ENCODE peak calls at places on chromosome 6, in nine cellular contexts. X, O, M, V, W, Q, F, C and Y are unnamed samples.

GRCh38 chr6:52333840-52334200 is 28.1 kb upstream of the PAQR8 start:
- DNase-seq in X (no peak), O (no peak), M (no peak), V (no peak), W (no peak), Q (no peak), F (no peak), C (no peak), Y (no peak)

GRCh38 chr6:162442675-162443074 is 284.9 kb downstream of the PRKN start:
- DNase-seq in X (no peak), O (peak; percentile 13), M (peak; percentile 20), V (peak; percentile 28), W (no peak), Q (no peak), F (no peak), C (peak; percentile 6), Y (no peak)

GRCh38 chr6:20153194-20153593 is 59.1 kb downstream of the MBOAT1 start:
- DNase-seq in X (no peak), O (no peak), M (no peak), V (no peak), W (no peak), Q (no peak), F (no peak), C (no peak), Y (no peak)

GRCh38 chr6:123434186-123434585 is 202.6 kb downstream of the TRDN start:
- DNase-seq in X (no peak), O (no peak), M (no peak), V (no peak), W (no peak), Q (no peak), F (no peak), C (no peak), Y (no peak)

GRCh38 chr6:2855061-2855519 is 13.4 kb upstream of the SERPINB1 start:
- DNase-seq in X (no peak), O (no peak), M (no peak), V (no peak), W (no peak), Q (no peak), F (no peak), C (peak; percentile 78), Y (no peak)

GRCh38 chr6:137497722-137498463 is 3.7 kb upstream of the OLIG3 start:
- DNase-seq in X (no peak), O (no peak), M (peak; percentile 42), V (no peak), W (no peak), Q (peak; percentile 37), F (no peak), C (no peak), Y (no peak)

GRCh38 chr6:16712931-16713484 is 48.3 kb downstream of the ATXN1 start:
- DNase-seq in X (no peak), O (peak; percentile 13), M (no peak), V (peak; percentile 74), W (no peak), Q (no peak), F (peak; percentile 75), C (peak; percentile 94), Y (no peak)

GRCh38 chr6:147712841-147713240 is 204.4 kb downstream of the SAMD5 start:
- DNase-seq in X (no peak), O (no peak), M (no peak), V (no peak), W (no peak), Q (no peak), F (no peak), C (no peak), Y (no peak)

GRCh38 chr6:65113581-65113980 is 593.4 kb downstream of the EYS start:
- DNase-seq in X (no peak), O (no peak), M (no peak), V (no peak), W (no peak), Q (no peak), F (no peak), C (peak; percentile 27), Y (no peak)

GRCh38 chr6:85364354-85364753 is 85.5 kb upstream of the NT5E start:
- DNase-seq in X (no peak), O (no peak), M (no peak), V (peak; percentile 36), W (no peak), Q (no peak), F (no peak), C (peak; percentile 15), Y (no peak)

GRCh38 chr6:47383360-47383759 is 73.7 kb upstream of the TNFRSF21 start:
- DNase-seq in X (no peak), O (no peak), M (no peak), V (no peak), W (no peak), Q (no peak), F (no peak), C (no peak), Y (no peak)

GRCh38 chr6:16331328-16332174 is 93.2 kb downstream of the GMPR start:
- DNase-seq in X (peak; percentile 68), O (peak; percentile 86), M (peak; percentile 25), V (peak; percentile 72), W (no peak), Q (peak; percentile 38), F (no peak), C (peak; percentile 87), Y (peak; percentile 71)

GRCh38 chr6:36196049-36196879 is at the start of gene BRPF3:
- DNase-seq in X (peak; percentile 79), O (peak; percentile 86), M (peak; percentile 78), V (peak; percentile 57), W (peak; percentile 58), Q (peak; percentile 80), F (no peak), C (peak; percentile 86), Y (peak; percentile 53)

GRCh38 chr6:8170754-8171153 is 68.4 kb upstream of the EEF1E1 start:
- DNase-seq in X (no peak), O (no peak), M (no peak), V (no peak), W (no peak), Q (no peak), F (no peak), C (no peak), Y (no peak)

GRCh38 chr6:8175046-8175777 is 72.9 kb upstream of the EEF1E1 start:
- DNase-seq in X (no peak), O (no peak), M (no peak), V (no peak), W (no peak), Q (no peak), F (no peak), C (no peak), Y (no peak)

GRCh38 chr6:8170245-8170644 is 67.9 kb upstream of the EEF1E1 start:
- DNase-seq in X (no peak), O (no peak), M (no peak), V (peak; percentile 11), W (no peak), Q (no peak), F (no peak), C (no peak), Y (no peak)

GRCh38 chr6:8174571-8174970 is 72.2 kb upstream of the EEF1E1 start:
- DNase-seq in X (no peak), O (no peak), M (no peak), V (no peak), W (no peak), Q (no peak), F (no peak), C (no peak), Y (no peak)

GRCh38 chr6:8172510-8172909 is 70.2 kb upstream of the EEF1E1 start:
- DNase-seq in X (no peak), O (no peak), M (no peak), V (no peak), W (no peak), Q (no peak), F (no peak), C (no peak), Y (no peak)
- TF ChIP-seq CTCF in X (no peak), O (no peak), M (no peak), V (no peak), W (no peak), Q (no peak), F (no peak), C (no peak), Y (no peak)

GRCh38 chr6:14281831-14282230 is 164.3 kb downstream of the CD83 start:
- DNase-seq in X (no peak), O (no peak), M (no peak), V (no peak), W (no peak), Q (no peak), F (no peak), C (no peak), Y (no peak)

GRCh38 chr6:14282326-14282725 is 164.8 kb downstream of the CD83 start:
- DNase-seq in X (no peak), O (no peak), M (no peak), V (no peak), W (no peak), Q (no peak), F (no peak), C (no peak), Y (no peak)

GRCh38 chr6:14282854-14283505 is 165.4 kb downstream of the CD83 start:
- DNase-seq in X (no peak), O (no peak), M (no peak), V (no peak), W (no peak), Q (no peak), F (no peak), C (no peak), Y (no peak)

GRCh38 chr6:14284969-14285368 is 167.4 kb downstream of the CD83 start:
- DNase-seq in X (no peak), O (no peak), M (no peak), V (no peak), W (no peak), Q (no peak), F (no peak), C (no peak), Y (no peak)

GRCh38 chr6:14283600-14284235 is 166.1 kb downstream of the CD83 start:
- DNase-seq in X (no peak), O (no peak), M (no peak), V (no peak), W (no peak), Q (no peak), F (no peak), C (peak; percentile 35), Y (no peak)
- TF ChIP-seq CTCF in X (no peak), O (no peak), M (peak; percentile 25), V (no peak), W (no peak), Q (no peak), F (no peak), C (no peak), Y (no peak)

DNA sequence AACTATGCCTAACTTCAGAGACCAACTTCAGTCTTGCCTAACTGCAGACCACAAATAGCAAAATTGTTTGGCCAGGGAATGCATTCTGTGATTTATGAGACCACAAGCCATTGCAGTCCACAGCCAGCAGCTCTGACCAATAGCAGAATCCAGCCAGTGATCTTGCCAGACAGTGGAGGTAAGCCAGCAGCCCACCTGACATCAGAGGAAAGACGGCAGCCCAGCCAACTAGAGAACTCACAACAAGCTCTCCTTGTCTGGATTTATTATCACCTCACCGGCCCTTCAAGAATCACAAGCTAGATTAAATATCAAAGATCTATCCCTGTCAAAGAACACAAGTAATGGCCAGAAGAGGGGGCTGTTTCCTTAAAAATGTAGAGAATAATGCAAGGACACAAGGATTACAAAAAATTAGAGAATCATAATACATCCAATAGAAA is 66.5 kb upstream of the SLC35F1 start:
- DNase-seq in X (no peak), O (peak; percentile 15), M (peak; percentile 12), V (peak; percentile 53), W (no peak), Q (no peak), F (no peak), C (peak; percentile 39), Y (no peak)
- TF ChIP-seq CTCF in X (no peak), O (no peak), M (peak; percentile 72), V (peak; percentile 38), W (no peak), Q (no peak), F (no peak), C (peak; percentile 30), Y (peak; percentile 58)

GRCh38 chr6:168226832-168227434 is 92.6 kb downstream of the DACT2 start:
- DNase-seq in X (no peak), O (no peak), M (no peak), V (no peak), W (peak; percentile 69), Q (no peak), F (no peak), C (no peak), Y (no peak)
- TF ChIP-seq CTCF in X (no peak), O (no peak), M (no peak), V (no peak), W (no peak), Q (no peak), F (no peak), C (no peak), Y (no peak)